ENCODE peak calls at places on chromosomes 11 and 22, in ten cellular contexts. One of them, this sample, is unnamed.

GRCh38 chr11:128603003-128603715 is 15.8 kb upstream of the ETS1 start:
- DNase-seq in AG09309: no peak
- DNase-seq in astrocyte of the cerebellum: no peak
- DNase-seq in left ventricle myocardium superior: no peak
- DNase-seq in mesendoderm: no peak
- DNase-seq in brain microvascular endothelial cell: no peak
- DNase-seq in kidney tubule cell: no peak
- DNase-seq in activated gamma-delta T cell treated with anti-CD3 and anti-CD28 coated beads, Interleukin-2, amount 50 U/mL, for 16 hours: no peak
- DNase-seq in dorsolateral prefrontal cortex: no peak
- DNase-seq in PC-3: no peak
- DNase-seq in this sample: no peak

GRCh38 chr11:85109141-85109540 is 518.0 kb downstream of the DLG2 start:
- DNase-seq in AG09309: no peak
- DNase-seq in brain microvascular endothelial cell: no peak
- DNase-seq in kidney tubule cell: no peak
- DNase-seq in activated gamma-delta T cell treated with anti-CD3 and anti-CD28 coated beads, Interleukin-2, amount 50 U/mL, for 16 hours: no peak
- DNase-seq in left ventricle myocardium superior: no peak
- DNase-seq in PC-3: no peak
- DNase-seq in dorsolateral prefrontal cortex: no peak
- DNase-seq in mesendoderm: no peak
- DNase-seq in astrocyte of the cerebellum: no peak
- DNase-seq in this sample: no peak

GRCh38 chr11:116137753-116138152 is 633.5 kb upstream of the CADM1 start:
- DNase-seq in activated gamma-delta T cell treated with anti-CD3 and anti-CD28 coated beads, Interleukin-2, amount 50 U/mL, for 16 hours: no peak
- DNase-seq in astrocyte of the cerebellum: no peak
- DNase-seq in brain microvascular endothelial cell: no peak
- DNase-seq in AG09309: no peak
- DNase-seq in dorsolateral prefrontal cortex: no peak
- DNase-seq in kidney tubule cell: no peak
- DNase-seq in PC-3: no peak
- DNase-seq in mesendoderm: no peak
- DNase-seq in left ventricle myocardium superior: no peak
- DNase-seq in this sample: no peak

GRCh38 chr11:89667001-89667400 is 43.1 kb upstream of the TRIM77 start:
- DNase-seq in mesendoderm: no peak
- DNase-seq in left ventricle myocardium superior: no peak
- DNase-seq in kidney tubule cell: no peak
- DNase-seq in astrocyte of the cerebellum: no peak
- DNase-seq in activated gamma-delta T cell treated with anti-CD3 and anti-CD28 coated beads, Interleukin-2, amount 50 U/mL, for 16 hours: no peak
- DNase-seq in AG09309: no peak
- DNase-seq in brain microvascular endothelial cell: no peak
- DNase-seq in dorsolateral prefrontal cortex: no peak
- DNase-seq in PC-3: peak
- DNase-seq in this sample: no peak

GRCh38 chr22:30985561-30986208 is 16.6 kb downstream of the TUG1 start:
- DNase-seq in astrocyte of the cerebellum: no peak
- DNase-seq in activated gamma-delta T cell treated with anti-CD3 and anti-CD28 coated beads, Interleukin-2, amount 50 U/mL, for 16 hours: no peak
- DNase-seq in mesendoderm: no peak
- DNase-seq in dorsolateral prefrontal cortex: no peak
- DNase-seq in brain microvascular endothelial cell: no peak
- DNase-seq in kidney tubule cell: no peak
- DNase-seq in AG09309: no peak
- DNase-seq in PC-3: peak
- DNase-seq in left ventricle myocardium superior: no peak
- DNase-seq in this sample: no peak

GRCh38 chr11:87215236-87215635 is 177.5 kb downstream of the TMEM135 start:
- DNase-seq in mesendoderm: no peak
- DNase-seq in PC-3: peak
- DNase-seq in astrocyte of the cerebellum: no peak
- DNase-seq in brain microvascular endothelial cell: peak
- DNase-seq in left ventricle myocardium superior: no peak
- DNase-seq in kidney tubule cell: peak
- DNase-seq in dorsolateral prefrontal cortex: no peak
- DNase-seq in AG09309: no peak
- DNase-seq in activated gamma-delta T cell treated with anti-CD3 and anti-CD28 coated beads, Interleukin-2, amount 50 U/mL, for 16 hours: no peak
- DNase-seq in this sample: no peak

GRCh38 chr11:107606122-107606521 is 15.2 kb downstream of the ELMOD1 start:
- DNase-seq in astrocyte of the cerebellum: no peak
- DNase-seq in left ventricle myocardium superior: no peak
- DNase-seq in PC-3: peak
- DNase-seq in mesendoderm: peak
- DNase-seq in dorsolateral prefrontal cortex: no peak
- DNase-seq in activated gamma-delta T cell treated with anti-CD3 and anti-CD28 coated beads, Interleukin-2, amount 50 U/mL, for 16 hours: no peak
- DNase-seq in AG09309: no peak
- DNase-seq in kidney tubule cell: no peak
- DNase-seq in brain microvascular endothelial cell: no peak
- DNase-seq in this sample: no peak

GRCh38 chr11:93444671-93445073 is 98.5 kb downstream of the SMCO4 start:
- DNase-seq in AG09309: no peak
- DNase-seq in astrocyte of the cerebellum: peak
- DNase-seq in activated gamma-delta T cell treated with anti-CD3 and anti-CD28 coated beads, Interleukin-2, amount 50 U/mL, for 16 hours: no peak
- DNase-seq in kidney tubule cell: peak
- DNase-seq in PC-3: peak
- DNase-seq in mesendoderm: peak
- DNase-seq in brain microvascular endothelial cell: peak
- DNase-seq in left ventricle myocardium superior: no peak
- DNase-seq in dorsolateral prefrontal cortex: no peak
- DNase-seq in this sample: no peak

GRCh38 chr11:125585486-125585885 is 7.2 kb upstream of the STT3A start:
- DNase-seq in AG09309: no peak
- DNase-seq in brain microvascular endothelial cell: no peak
- DNase-seq in activated gamma-delta T cell treated with anti-CD3 and anti-CD28 coated beads, Interleukin-2, amount 50 U/mL, for 16 hours: no peak
- DNase-seq in PC-3: no peak
- DNase-seq in dorsolateral prefrontal cortex: no peak
- DNase-seq in astrocyte of the cerebellum: no peak
- DNase-seq in kidney tubule cell: no peak
- DNase-seq in left ventricle myocardium superior: no peak
- DNase-seq in mesendoderm: no peak
- DNase-seq in this sample: no peak

GRCh38 chr11:76265771-76266241 is 59.5 kb upstream of the WNT11 start:
- DNase-seq in left ventricle myocardium superior: peak
- DNase-seq in AG09309: no peak
- DNase-seq in PC-3: no peak
- DNase-seq in kidney tubule cell: no peak
- DNase-seq in mesendoderm: no peak
- DNase-seq in brain microvascular endothelial cell: no peak
- DNase-seq in astrocyte of the cerebellum: no peak
- DNase-seq in activated gamma-delta T cell treated with anti-CD3 and anti-CD28 coated beads, Interleukin-2, amount 50 U/mL, for 16 hours: no peak
- DNase-seq in dorsolateral prefrontal cortex: no peak
- DNase-seq in this sample: no peak

GRCh38 chr11:119717839-119718534 is 11.0 kb downstream of the NECTIN1 start:
- DNase-seq in kidney tubule cell: no peak
- DNase-seq in AG09309: no peak
- DNase-seq in left ventricle myocardium superior: no peak
- DNase-seq in mesendoderm: no peak
- DNase-seq in astrocyte of the cerebellum: peak
- DNase-seq in dorsolateral prefrontal cortex: no peak
- DNase-seq in brain microvascular endothelial cell: no peak
- DNase-seq in activated gamma-delta T cell treated with anti-CD3 and anti-CD28 coated beads, Interleukin-2, amount 50 U/mL, for 16 hours: no peak
- DNase-seq in PC-3: no peak
- DNase-seq in this sample: no peak

GRCh38 chr11:2270322-2271076 is at the start of gene ASCL2:
- DNase-seq in brain microvascular endothelial cell: no peak
- DNase-seq in dorsolateral prefrontal cortex: peak
- DNase-seq in astrocyte of the cerebellum: no peak
- DNase-seq in PC-3: no peak
- DNase-seq in mesendoderm: no peak
- DNase-seq in kidney tubule cell: no peak
- DNase-seq in AG09309: no peak
- DNase-seq in activated gamma-delta T cell treated with anti-CD3 and anti-CD28 coated beads, Interleukin-2, amount 50 U/mL, for 16 hours: no peak
- DNase-seq in left ventricle myocardium superior: no peak
- DNase-seq in this sample: no peak

GRCh38 chr11:123457187-123457770 is 27.2 kb downstream of the GRAMD1B start:
- DNase-seq in left ventricle myocardium superior: no peak
- DNase-seq in dorsolateral prefrontal cortex: no peak
- DNase-seq in activated gamma-delta T cell treated with anti-CD3 and anti-CD28 coated beads, Interleukin-2, amount 50 U/mL, for 16 hours: no peak
- DNase-seq in brain microvascular endothelial cell: no peak
- DNase-seq in astrocyte of the cerebellum: no peak
- DNase-seq in mesendoderm: no peak
- DNase-seq in AG09309: no peak
- DNase-seq in PC-3: no peak
- DNase-seq in kidney tubule cell: no peak
- DNase-seq in this sample: no peak

GRCh38 chr11:34499719-34500505 is 13.7 kb downstream of the ELF5 start:
- DNase-seq in PC-3: no peak
- DNase-seq in dorsolateral prefrontal cortex: no peak
- DNase-seq in AG09309: no peak
- DNase-seq in mesendoderm: no peak
- DNase-seq in kidney tubule cell: no peak
- DNase-seq in activated gamma-delta T cell treated with anti-CD3 and anti-CD28 coated beads, Interleukin-2, amount 50 U/mL, for 16 hours: no peak
- DNase-seq in brain microvascular endothelial cell: no peak
- DNase-seq in astrocyte of the cerebellum: no peak
- DNase-seq in left ventricle myocardium superior: no peak
- DNase-seq in this sample: no peak

GRCh38 chr11:11155962-11156815 is 196.9 kb downstream of the CSNK2A3 start:
- DNase-seq in activated gamma-delta T cell treated with anti-CD3 and anti-CD28 coated beads, Interleukin-2, amount 50 U/mL, for 16 hours: no peak
- DNase-seq in AG09309: no peak
- DNase-seq in astrocyte of the cerebellum: no peak
- DNase-seq in brain microvascular endothelial cell: no peak
- DNase-seq in dorsolateral prefrontal cortex: no peak
- DNase-seq in kidney tubule cell: peak
- DNase-seq in left ventricle myocardium superior: no peak
- DNase-seq in mesendoderm: peak
- DNase-seq in PC-3: peak
- DNase-seq in this sample: no peak